ENCODE peak calls at places on chromosomes 6 and 20, in five cellular contexts. Q, H, G, T and B are unnamed samples.

GRCh38 chr20:41078329-41078728 is 49.7 kb downstream of the TOP1 start:
- DNase-seq in T (peak), Q (no peak), H (no peak), G (peak), B (peak)

GRCh38 chr6:157904999-157905398 is 76.7 kb upstream of the SYNJ2 start:
- DNase-seq in G (no peak), Q (no peak), T (no peak), H (no peak), B (no peak)

GRCh38 chr6:161100072-161100471 is 108.5 kb downstream of the MAP3K4 start:
- DNase-seq in H (no peak), Q (no peak), G (peak), T (no peak), B (no peak)

GRCh38 chr6:110629153-110629552 is 152.7 kb upstream of the SLC22A16 start:
- DNase-seq in Q (no peak), H (no peak), T (no peak), G (no peak), B (no peak)

GRCh38 chr20:3371757-3372156 is 35.7 kb downstream of the DNAAF9 start:
- DNase-seq in H (no peak), G (no peak), T (peak), Q (no peak), B (no peak)

GRCh38 chr6:56515081-56515905 is 127.4 kb downstream of the DST start:
- DNase-seq in T (peak), Q (no peak), H (no peak), G (no peak), B (no peak)

GRCh38 chr6:84457276-84457675 is 229.8 kb upstream of the CEP162 start:
- DNase-seq in G (no peak), T (no peak), H (no peak), Q (no peak), B (no peak)

GRCh38 chr20:9286501-9286900 is 217.6 kb downstream of the PLCB4 start:
- DNase-seq in T (no peak), H (no peak), Q (no peak), G (no peak), B (no peak)

GRCh38 chr6:36337814-36338213 is 1.1 kb upstream of the BNIP5 start:
- DNase-seq in T (no peak), H (no peak), G (no peak), Q (no peak), B (no peak)

GRCh38 chr20:13389115-13389514 is 168.0 kb downstream of the ISM1 start:
- DNase-seq in H (no peak), T (no peak), G (no peak), Q (no peak), B (no peak)

GRCh38 chr20:17966432-17967312 is 1.9 kb downstream of the SNX5 start:
- DNase-seq in T (no peak), H (no peak), Q (no peak), G (no peak), B (peak)

GRCh38 chr20:64223526-64224067 is 32.0 kb upstream of the PCMTD2 start:
- DNase-seq in H (no peak), T (no peak), G (no peak), Q (no peak), B (peak)

GRCh38 chr6:107075951-107076381 is 39.3 kb downstream of the BEND3 start:
- DNase-seq in H (no peak), G (peak), Q (no peak), T (no peak), B (no peak)

GRCh38 chr6:160750276-160750689 is 48.2 kb downstream of the PLG start:
- DNase-seq in H (no peak), Q (no peak), G (no peak), T (no peak), B (peak)

GRCh38 chr20:21515300-21516179 is 1.7 kb upstream of the NKX2-2 start:
- DNase-seq in Q (no peak), T (no peak), H (no peak), G (peak), B (peak)

GRCh38 chr6:132931937-132932336 is 117.6 kb downstream of the RPS12 start:
- DNase-seq in G (no peak), T (no peak), H (no peak), Q (no peak), B (no peak)

GRCh38 chr6:113901482-113901881 is 44.3 kb downstream of the MARCKS start:
- DNase-seq in H (no peak), T (no peak), Q (no peak), G (no peak), B (no peak)

GRCh38 chr6:34538581-34538980 is 17.5 kb downstream of the SPDEF start:
- DNase-seq in T (no peak), Q (no peak), G (no peak), H (no peak), B (no peak)

GRCh38 chr6:53956068-53956711 is 155.1 kb upstream of the MLIP start:
- DNase-seq in G (peak), Q (no peak), T (peak), H (peak), B (peak)

GRCh38 chr6:64012351-64013060 is 376.9 kb downstream of the PHF3 start:
- DNase-seq in Q (no peak), G (peak), T (peak), H (no peak), B (peak)

GRCh38 chr6:29743568-29743967 is 20.3 kb downstream of the HLA-F start:
- DNase-seq in H (no peak), G (no peak), Q (no peak), T (no peak), B (no peak)

GRCh38 chr6:3929281-3929798 is 80.2 kb downstream of the FAM50B start:
- DNase-seq in Q (no peak), G (no peak), T (no peak), H (peak), B (no peak)

GRCh38 chr6:79671605-79672266 is 40.6 kb downstream of the SH3BGRL2 start:
- DNase-seq in H (peak), T (peak), G (no peak), Q (peak), B (no peak)

GRCh38 chr6:41548098-41548840 is 2.1 kb downstream of the FOXP4 start:
- DNase-seq in Q (peak), T (no peak), H (no peak), G (no peak), B (peak)

GRCh38 chr6:82073484-82073883 is 174.1 kb downstream of the IBTK start:
- DNase-seq in H (no peak), Q (no peak), G (no peak), T (no peak), B (no peak)

GRCh38 chr6:1993049-1993448 is 252.4 kb downstream of the GMDS start:
- DNase-seq in H (no peak), T (no peak), G (no peak), Q (no peak), B (no peak)

GRCh38 chr20:19253316-19253715 is 40.9 kb downstream of the SLC24A3 start:
- DNase-seq in Q (no peak), H (no peak), T (no peak), G (no peak), B (no peak)

GRCh38 chr20:22617160-22617559 is 32.8 kb upstream of the FOXA2 start:
- DNase-seq in G (no peak), T (peak), H (no peak), Q (no peak), B (no peak)

GRCh38 chr20:41047279-41047974 is 18.8 kb downstream of the TOP1 start:
- DNase-seq in T (no peak), G (no peak), Q (no peak), H (no peak), B (peak)